ENCODE peak calls at places on chromosome 6, in seven cellular contexts. One of them, this sample, is unnamed.

GRCh38 chr6:89198235-89198634 is 18.9 kb downstream of the GABRR1 start:
- DNase-seq in uterus: no peak
- DNase-seq in HCT116: no peak
- DNase-seq in BE2C: no peak
- DNase-seq in hepatocyte: no peak
- DNase-seq in kidney: no peak
- DNase-seq in fibroblast of lung: no peak
- DNase-seq in this sample: no peak

GRCh38 chr6:45590225-45590624 is 212.5 kb upstream of the SUPT3H start:
- DNase-seq in kidney: no peak
- DNase-seq in HCT116: no peak
- DNase-seq in hepatocyte: peak
- DNase-seq in uterus: no peak
- DNase-seq in fibroblast of lung: peak
- DNase-seq in BE2C: no peak
- DNase-seq in this sample: no peak

GRCh38 chr6:2911171-2911570 is 8.1 kb upstream of the SERPINB9 start:
- DNase-seq in fibroblast of lung: no peak
- DNase-seq in HCT116: no peak
- DNase-seq in BE2C: no peak
- DNase-seq in uterus: no peak
- DNase-seq in hepatocyte: no peak
- DNase-seq in kidney: no peak
- DNase-seq in this sample: no peak

GRCh38 chr6:82006027-82006738 is 241.4 kb downstream of the IBTK start:
- DNase-seq in fibroblast of lung: peak
- DNase-seq in uterus: no peak
- DNase-seq in BE2C: peak
- DNase-seq in kidney: no peak
- DNase-seq in hepatocyte: peak
- DNase-seq in HCT116: no peak
- DNase-seq in this sample: no peak

GRCh38 chr6:143955971-143956370 is 52.1 kb downstream of the PLAGL1 start:
- DNase-seq in fibroblast of lung: peak
- DNase-seq in HCT116: no peak
- DNase-seq in uterus: no peak
- DNase-seq in BE2C: no peak
- DNase-seq in kidney: no peak
- DNase-seq in hepatocyte: no peak
- DNase-seq in this sample: no peak

GRCh38 chr6:62445521-62445920 is 159.5 kb upstream of the KHDRBS2 start:
- DNase-seq in fibroblast of lung: no peak
- DNase-seq in uterus: no peak
- DNase-seq in hepatocyte: no peak
- DNase-seq in BE2C: no peak
- DNase-seq in kidney: peak
- DNase-seq in HCT116: no peak
- DNase-seq in this sample: no peak

GRCh38 chr6:42099340-42100028 is 42.9 kb downstream of the C6orf132 start:
- DNase-seq in fibroblast of lung: peak
- DNase-seq in BE2C: no peak
- DNase-seq in kidney: peak
- DNase-seq in hepatocyte: peak
- DNase-seq in uterus: peak
- DNase-seq in HCT116: no peak
- DNase-seq in this sample: no peak

GRCh38 chr6:157244175-157244574 is 79.1 kb downstream of the TMEM242 start:
- DNase-seq in BE2C: no peak
- DNase-seq in hepatocyte: peak
- DNase-seq in fibroblast of lung: peak
- DNase-seq in uterus: no peak
- DNase-seq in kidney: no peak
- DNase-seq in HCT116: no peak
- DNase-seq in this sample: no peak

GRCh38 chr6:107047807-107048206 is 19.8 kb downstream of the MTRES1 start:
- DNase-seq in uterus: no peak
- DNase-seq in BE2C: no peak
- DNase-seq in HCT116: no peak
- DNase-seq in kidney: no peak
- DNase-seq in fibroblast of lung: no peak
- DNase-seq in hepatocyte: no peak
- DNase-seq in this sample: no peak

GRCh38 chr6:56902551-56903464 is 52.1 kb upstream of the BEND6 start:
- DNase-seq in HCT116: no peak
- DNase-seq in uterus: peak
- DNase-seq in kidney: no peak
- DNase-seq in hepatocyte: peak
- DNase-seq in BE2C: no peak
- DNase-seq in fibroblast of lung: peak
- DNase-seq in this sample: no peak

GRCh38 chr6:447381-448165 is 56.0 kb downstream of the IRF4 start:
- DNase-seq in BE2C: no peak
- DNase-seq in HCT116: no peak
- DNase-seq in hepatocyte: no peak
- DNase-seq in fibroblast of lung: no peak
- DNase-seq in uterus: no peak
- DNase-seq in kidney: peak
- DNase-seq in this sample: no peak

GRCh38 chr6:97456070-97456469 is 173.1 kb upstream of the MMS22L start:
- DNase-seq in HCT116: no peak
- DNase-seq in BE2C: no peak
- DNase-seq in kidney: no peak
- DNase-seq in uterus: no peak
- DNase-seq in fibroblast of lung: no peak
- DNase-seq in hepatocyte: no peak
- DNase-seq in this sample: no peak
- TF ChIP-seq CTCF in HCT116: no peak
- TF ChIP-seq CTCF in BE2C: no peak
- TF ChIP-seq CTCF in kidney: no peak
- TF ChIP-seq CTCF in uterus: no peak
- TF ChIP-seq CTCF in fibroblast of lung: no peak
- TF ChIP-seq CTCF in hepatocyte: no peak
- TF ChIP-seq CTCF in this sample: no peak

DNA sequence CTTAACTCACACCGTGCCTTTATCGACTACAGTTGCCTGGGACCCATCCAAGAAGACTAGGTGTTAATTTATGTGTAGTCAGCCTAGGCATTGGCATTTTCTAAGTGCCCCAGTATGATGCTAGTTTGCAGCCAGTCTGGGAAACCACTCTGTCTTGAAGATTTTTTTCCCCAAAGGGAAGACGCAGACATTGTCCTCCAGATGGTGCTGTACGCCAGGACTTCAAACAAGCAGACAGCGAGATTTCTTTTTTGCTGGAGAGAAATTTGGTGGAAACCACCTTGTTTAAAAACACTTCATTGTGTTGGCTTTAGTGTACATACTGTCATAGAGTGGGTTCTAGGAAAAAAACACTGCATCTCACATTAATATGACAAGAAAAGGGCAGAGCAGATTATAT is 30.0 kb downstream of the ALDH5A1 start:
- DNase-seq in fibroblast of lung: peak
- DNase-seq in uterus: no peak
- DNase-seq in kidney: no peak
- DNase-seq in BE2C: peak
- DNase-seq in hepatocyte: peak
- DNase-seq in HCT116: peak
- DNase-seq in this sample: peak
- TF ChIP-seq CTCF in fibroblast of lung: peak
- TF ChIP-seq CTCF in uterus: no peak
- TF ChIP-seq CTCF in kidney: peak
- TF ChIP-seq CTCF in BE2C: peak
- TF ChIP-seq CTCF in hepatocyte: peak
- TF ChIP-seq CTCF in HCT116: peak
- TF ChIP-seq CTCF in this sample: peak

GRCh38 chr6:152353440-152353839 is 283.7 kb downstream of the SYNE1 start:
- DNase-seq in kidney: no peak
- DNase-seq in fibroblast of lung: no peak
- DNase-seq in uterus: no peak
- DNase-seq in hepatocyte: no peak
- DNase-seq in BE2C: no peak
- DNase-seq in HCT116: no peak
- DNase-seq in this sample: no peak
- TF ChIP-seq CTCF in kidney: no peak
- TF ChIP-seq CTCF in fibroblast of lung: no peak
- TF ChIP-seq CTCF in uterus: no peak
- TF ChIP-seq CTCF in hepatocyte: no peak
- TF ChIP-seq CTCF in BE2C: no peak
- TF ChIP-seq CTCF in HCT116: no peak
- TF ChIP-seq CTCF in this sample: no peak

GRCh38 chr6:168950500-168951223 is 303.0 kb downstream of the THBS2 start:
- DNase-seq in HCT116: no peak
- DNase-seq in kidney: no peak
- DNase-seq in hepatocyte: no peak
- DNase-seq in BE2C: no peak
- DNase-seq in uterus: no peak
- DNase-seq in fibroblast of lung: no peak
- DNase-seq in this sample: peak

GRCh38 chr6:168953461-168953860 is 300.2 kb downstream of the THBS2 start:
- DNase-seq in uterus: no peak
- DNase-seq in fibroblast of lung: no peak
- DNase-seq in BE2C: no peak
- DNase-seq in HCT116: no peak
- DNase-seq in kidney: no peak
- DNase-seq in hepatocyte: no peak
- DNase-seq in this sample: no peak

GRCh38 chr6:168949876-168950499 is 303.7 kb downstream of the THBS2 start:
- DNase-seq in hepatocyte: no peak
- DNase-seq in kidney: no peak
- DNase-seq in fibroblast of lung: peak
- DNase-seq in HCT116: no peak
- DNase-seq in BE2C: no peak
- DNase-seq in uterus: no peak
- DNase-seq in this sample: no peak

GRCh38 chr6:168948990-168949531 is 304.6 kb downstream of the THBS2 start:
- DNase-seq in hepatocyte: no peak
- DNase-seq in HCT116: no peak
- DNase-seq in uterus: no peak
- DNase-seq in BE2C: no peak
- DNase-seq in kidney: no peak
- DNase-seq in fibroblast of lung: no peak
- DNase-seq in this sample: no peak

GRCh38 chr6:168951224-168951616 is 302.4 kb downstream of the THBS2 start:
- DNase-seq in fibroblast of lung: no peak
- DNase-seq in uterus: no peak
- DNase-seq in BE2C: no peak
- DNase-seq in kidney: no peak
- DNase-seq in hepatocyte: no peak
- DNase-seq in HCT116: no peak
- DNase-seq in this sample: peak
- TF ChIP-seq CTCF in fibroblast of lung: no peak
- TF ChIP-seq CTCF in uterus: no peak
- TF ChIP-seq CTCF in BE2C: no peak
- TF ChIP-seq CTCF in kidney: no peak
- TF ChIP-seq CTCF in hepatocyte: no peak
- TF ChIP-seq CTCF in HCT116: no peak
- TF ChIP-seq CTCF in this sample: no peak

DNA sequence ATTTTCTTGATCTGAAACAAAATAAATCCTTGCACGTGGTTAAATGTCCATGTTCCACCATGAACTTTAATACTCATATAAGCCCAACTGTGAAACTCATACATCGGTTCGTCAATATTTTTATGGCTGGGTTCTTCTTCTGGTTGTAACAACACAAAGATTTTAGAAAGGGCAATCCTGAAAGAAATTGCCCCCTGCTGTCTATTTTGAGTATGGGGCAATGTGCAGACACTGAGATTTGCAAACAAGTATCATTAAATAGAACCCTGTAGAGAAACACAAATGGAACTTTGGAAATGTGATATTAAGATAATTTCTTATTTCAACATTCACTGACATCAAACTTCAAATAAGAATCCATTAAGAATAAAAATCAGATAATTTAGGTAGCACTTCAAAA is 80.2 kb upstream of the PHACTR1 start:
- DNase-seq in uterus: no peak
- DNase-seq in kidney: no peak
- DNase-seq in HCT116: no peak
- DNase-seq in hepatocyte: no peak
- DNase-seq in BE2C: no peak
- DNase-seq in fibroblast of lung: no peak
- DNase-seq in this sample: no peak
- TF ChIP-seq CTCF in uterus: no peak
- TF ChIP-seq CTCF in kidney: no peak
- TF ChIP-seq CTCF in HCT116: peak
- TF ChIP-seq CTCF in hepatocyte: no peak
- TF ChIP-seq CTCF in BE2C: peak
- TF ChIP-seq CTCF in fibroblast of lung: no peak
- TF ChIP-seq CTCF in this sample: peak

GRCh38 chr6:142822882-142823578 is 121.9 kb downstream of the HIVEP2 start:
- DNase-seq in HCT116: no peak
- DNase-seq in BE2C: peak
- DNase-seq in hepatocyte: no peak
- DNase-seq in kidney: no peak
- DNase-seq in fibroblast of lung: no peak
- DNase-seq in uterus: no peak
- DNase-seq in this sample: peak
- TF ChIP-seq CTCF in HCT116: peak
- TF ChIP-seq CTCF in BE2C: peak
- TF ChIP-seq CTCF in hepatocyte: peak
- TF ChIP-seq CTCF in kidney: peak
- TF ChIP-seq CTCF in fibroblast of lung: peak
- TF ChIP-seq CTCF in uterus: no peak
- TF ChIP-seq CTCF in this sample: peak

GRCh38 chr6:158718431-158719126 is 68.7 kb downstream of the SYTL3 start:
- DNase-seq in hepatocyte: peak
- DNase-seq in uterus: no peak
- DNase-seq in kidney: no peak
- DNase-seq in fibroblast of lung: no peak
- DNase-seq in BE2C: no peak
- DNase-seq in HCT116: peak
- DNase-seq in this sample: peak
- TF ChIP-seq CTCF in hepatocyte: peak
- TF ChIP-seq CTCF in uterus: no peak
- TF ChIP-seq CTCF in kidney: peak
- TF ChIP-seq CTCF in fibroblast of lung: peak
- TF ChIP-seq CTCF in BE2C: peak
- TF ChIP-seq CTCF in HCT116: peak
- TF ChIP-seq CTCF in this sample: peak

DNA sequence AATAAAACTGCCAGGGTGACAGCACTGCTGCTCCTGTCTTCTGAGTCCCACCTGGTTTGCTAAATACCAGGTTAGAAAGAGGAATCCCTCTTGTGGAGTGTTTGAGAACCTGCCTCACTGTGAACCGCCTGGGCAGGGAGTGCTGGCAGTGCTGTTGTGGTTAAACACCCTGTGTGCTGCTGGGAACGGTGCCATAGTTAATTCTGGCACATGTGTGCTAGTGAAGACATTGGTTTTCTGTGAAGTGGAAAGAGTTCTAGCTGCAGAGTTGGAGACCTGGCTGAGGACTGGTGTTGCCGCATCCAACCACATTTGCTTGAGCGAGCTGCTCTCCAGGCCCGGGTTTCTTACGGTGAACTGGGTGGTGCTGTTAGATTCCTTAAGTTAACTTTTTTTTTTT is 72.7 kb downstream of the IGF2R start:
- DNase-seq in fibroblast of lung: peak
- DNase-seq in BE2C: no peak
- DNase-seq in hepatocyte: no peak
- DNase-seq in HCT116: no peak
- DNase-seq in kidney: no peak
- DNase-seq in uterus: peak
- DNase-seq in this sample: no peak
- TF ChIP-seq CTCF in fibroblast of lung: peak
- TF ChIP-seq CTCF in BE2C: no peak
- TF ChIP-seq CTCF in hepatocyte: peak
- TF ChIP-seq CTCF in HCT116: no peak
- TF ChIP-seq CTCF in kidney: no peak
- TF ChIP-seq CTCF in uterus: no peak
- TF ChIP-seq CTCF in this sample: no peak

This sample was measured in glutamatergic neuron.